ENCODE peak calls at places on chromosomes 16 and 17, in ten cellular contexts. One of them, this sample, is unnamed.

GRCh38 chr17:62708587-62708986 is 81.1 kb downstream of the MRC2 start:
- DNase-seq in stomach: no peak
- DNase-seq in HFFc6: no peak
- DNase-seq in tibial nerve: no peak
- DNase-seq in coronary artery: no peak
- DNase-seq in fibroblast of lung: peak; percentile 30
- DNase-seq in RWPE1: no peak
- DNase-seq in mucosa of descending colon: no peak
- DNase-seq in foreskin fibroblast: no peak
- DNase-seq in AG09319: no peak
- DNase-seq in this sample: no peak

GRCh38 chr17:73549841-73550430 is 94.3 kb downstream of the SDK2 start:
- DNase-seq in mucosa of descending colon: no peak
- DNase-seq in AG09319: no peak
- DNase-seq in tibial nerve: no peak
- DNase-seq in fibroblast of lung: no peak
- DNase-seq in coronary artery: no peak
- DNase-seq in foreskin fibroblast: no peak
- DNase-seq in HFFc6: no peak
- DNase-seq in RWPE1: no peak
- DNase-seq in stomach: no peak
- DNase-seq in this sample: no peak

GRCh38 chr16:28193530-28194423 is 18.0 kb downstream of the XPO6 start:
- DNase-seq in coronary artery: no peak
- DNase-seq in tibial nerve: no peak
- DNase-seq in mucosa of descending colon: no peak
- DNase-seq in AG09319: peak; percentile 82
- DNase-seq in HFFc6: peak; percentile 93
- DNase-seq in foreskin fibroblast: peak; percentile 89
- DNase-seq in fibroblast of lung: peak; percentile 95
- DNase-seq in RWPE1: peak; percentile 76
- DNase-seq in stomach: no peak
- DNase-seq in this sample: peak; percentile 26

GRCh38 chr17:82948081-82948511 is 108.3 kb upstream of the ZNF750 start:
- DNase-seq in tibial nerve: no peak
- DNase-seq in HFFc6: no peak
- DNase-seq in foreskin fibroblast: no peak
- DNase-seq in mucosa of descending colon: no peak
- DNase-seq in fibroblast of lung: no peak
- DNase-seq in AG09319: no peak
- DNase-seq in coronary artery: peak; percentile 47
- DNase-seq in stomach: no peak
- DNase-seq in RWPE1: no peak
- DNase-seq in this sample: no peak

GRCh38 chr17:7042507-7043194 is 1.2 kb downstream of the SLC16A11 start:
- DNase-seq in HFFc6: no peak
- DNase-seq in AG09319: no peak
- DNase-seq in mucosa of descending colon: no peak
- DNase-seq in RWPE1: no peak
- DNase-seq in coronary artery: no peak
- DNase-seq in tibial nerve: no peak
- DNase-seq in stomach: no peak
- DNase-seq in foreskin fibroblast: no peak
- DNase-seq in fibroblast of lung: no peak
- DNase-seq in this sample: no peak

GRCh38 chr17:19274893-19275292 is 37.7 kb downstream of the EPN2 start:
- DNase-seq in mucosa of descending colon: no peak
- DNase-seq in coronary artery: no peak
- DNase-seq in fibroblast of lung: peak; percentile 24
- DNase-seq in stomach: no peak
- DNase-seq in tibial nerve: no peak
- DNase-seq in RWPE1: no peak
- DNase-seq in HFFc6: no peak
- DNase-seq in foreskin fibroblast: no peak
- DNase-seq in AG09319: no peak
- DNase-seq in this sample: no peak

GRCh38 chr16:73610605-73611177 is 562.8 kb upstream of the ZFHX3 start:
- DNase-seq in foreskin fibroblast: no peak
- DNase-seq in coronary artery: no peak
- DNase-seq in stomach: no peak
- DNase-seq in tibial nerve: no peak
- DNase-seq in AG09319: no peak
- DNase-seq in mucosa of descending colon: no peak
- DNase-seq in RWPE1: no peak
- DNase-seq in HFFc6: no peak
- DNase-seq in fibroblast of lung: no peak
- DNase-seq in this sample: no peak

GRCh38 chr16:88731699-88732098 is 25.4 kb downstream of the CTU2 start:
- DNase-seq in HFFc6: no peak
- DNase-seq in stomach: no peak
- DNase-seq in RWPE1: peak; percentile 69
- DNase-seq in fibroblast of lung: no peak
- DNase-seq in tibial nerve: no peak
- DNase-seq in coronary artery: no peak
- DNase-seq in mucosa of descending colon: no peak
- DNase-seq in AG09319: no peak
- DNase-seq in foreskin fibroblast: no peak
- DNase-seq in this sample: no peak

GRCh38 chr17:52419256-52419655 is 260.7 kb upstream of the CA10 start:
- DNase-seq in mucosa of descending colon: no peak
- DNase-seq in tibial nerve: no peak
- DNase-seq in foreskin fibroblast: no peak
- DNase-seq in coronary artery: no peak
- DNase-seq in HFFc6: no peak
- DNase-seq in stomach: peak; percentile 89
- DNase-seq in AG09319: no peak
- DNase-seq in RWPE1: no peak
- DNase-seq in fibroblast of lung: no peak
- DNase-seq in this sample: no peak

GRCh38 chr17:27070836-27071235 is 223.1 kb upstream of the WSB1 start:
- DNase-seq in RWPE1: no peak
- DNase-seq in stomach: no peak
- DNase-seq in mucosa of descending colon: no peak
- DNase-seq in tibial nerve: no peak
- DNase-seq in HFFc6: no peak
- DNase-seq in fibroblast of lung: no peak
- DNase-seq in AG09319: no peak
- DNase-seq in foreskin fibroblast: no peak
- DNase-seq in coronary artery: no peak
- DNase-seq in this sample: no peak

GRCh38 chr16:4005281-4005680 is 111.0 kb downstream of the ADCY9 start:
- DNase-seq in AG09319: no peak
- DNase-seq in coronary artery: no peak
- DNase-seq in tibial nerve: no peak
- DNase-seq in fibroblast of lung: no peak
- DNase-seq in HFFc6: no peak
- DNase-seq in foreskin fibroblast: no peak
- DNase-seq in RWPE1: no peak
- DNase-seq in stomach: no peak
- DNase-seq in mucosa of descending colon: no peak
- DNase-seq in this sample: no peak

GRCh38 chr17:13038931-13039665 is 21.3 kb upstream of the ELAC2 start:
- DNase-seq in stomach: no peak
- DNase-seq in tibial nerve: no peak
- DNase-seq in AG09319: no peak
- DNase-seq in foreskin fibroblast: no peak
- DNase-seq in RWPE1: no peak
- DNase-seq in fibroblast of lung: no peak
- DNase-seq in HFFc6: no peak
- DNase-seq in coronary artery: no peak
- DNase-seq in mucosa of descending colon: no peak
- DNase-seq in this sample: no peak

GRCh38 chr17:13522749-13523148 is 79.0 kb downstream of the HS3ST3A1 start:
- DNase-seq in RWPE1: no peak
- DNase-seq in HFFc6: no peak
- DNase-seq in coronary artery: no peak
- DNase-seq in mucosa of descending colon: no peak
- DNase-seq in tibial nerve: no peak
- DNase-seq in AG09319: no peak
- DNase-seq in stomach: no peak
- DNase-seq in fibroblast of lung: no peak
- DNase-seq in foreskin fibroblast: no peak
- DNase-seq in this sample: no peak

GRCh38 chr16:82735176-82735575 is 108.4 kb downstream of the CDH13 start:
- DNase-seq in fibroblast of lung: peak; percentile 13
- DNase-seq in foreskin fibroblast: no peak
- DNase-seq in HFFc6: no peak
- DNase-seq in tibial nerve: no peak
- DNase-seq in AG09319: no peak
- DNase-seq in coronary artery: no peak
- DNase-seq in RWPE1: no peak
- DNase-seq in stomach: no peak
- DNase-seq in mucosa of descending colon: no peak
- DNase-seq in this sample: no peak

GRCh38 chr16:71214771-71215381 is 15.6 kb downstream of the HYDIN start:
- DNase-seq in tibial nerve: no peak
- DNase-seq in RWPE1: peak; percentile 22
- DNase-seq in coronary artery: no peak
- DNase-seq in AG09319: no peak
- DNase-seq in mucosa of descending colon: no peak
- DNase-seq in foreskin fibroblast: no peak
- DNase-seq in HFFc6: no peak
- DNase-seq in stomach: no peak
- DNase-seq in fibroblast of lung: no peak
- DNase-seq in this sample: no peak
- TF ChIP-seq CTCF in tibial nerve: no peak
- TF ChIP-seq CTCF in RWPE1: no peak
- TF ChIP-seq CTCF in coronary artery: no peak
- TF ChIP-seq CTCF in AG09319: no peak
- TF ChIP-seq CTCF in mucosa of descending colon: no peak
- TF ChIP-seq CTCF in foreskin fibroblast: no peak
- TF ChIP-seq CTCF in HFFc6: peak; percentile 8
- TF ChIP-seq CTCF in stomach: no peak
- TF ChIP-seq CTCF in fibroblast of lung: no peak
- TF ChIP-seq CTCF in this sample: no peak

DNA sequence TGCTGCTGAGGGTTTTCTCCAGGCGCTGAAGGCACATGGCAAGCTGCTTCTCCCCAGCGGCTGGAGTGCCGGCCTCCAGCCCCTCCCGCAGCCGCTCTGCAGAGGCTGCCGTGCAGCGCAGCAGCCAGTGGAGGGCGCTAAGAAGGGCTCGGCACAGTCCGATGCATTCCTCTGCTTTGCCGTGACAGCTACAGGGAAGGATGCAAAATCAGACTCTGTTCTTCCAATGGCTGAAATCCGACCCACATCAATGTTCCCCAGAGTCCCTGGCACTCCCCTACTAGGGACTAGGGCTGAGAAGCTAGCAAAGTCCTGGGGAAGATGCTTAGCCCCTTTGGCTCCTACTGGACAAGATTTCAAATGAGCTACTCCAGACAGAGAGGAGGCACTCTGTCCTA is 19.0 kb downstream of the MED24 start:
- DNase-seq in tibial nerve: no peak
- DNase-seq in AG09319: no peak
- DNase-seq in mucosa of descending colon: no peak
- DNase-seq in stomach: no peak
- DNase-seq in foreskin fibroblast: peak; percentile 55
- DNase-seq in HFFc6: no peak
- DNase-seq in RWPE1: no peak
- DNase-seq in coronary artery: no peak
- DNase-seq in fibroblast of lung: peak; percentile 25
- DNase-seq in this sample: peak; percentile 19
- TF ChIP-seq CTCF in tibial nerve: no peak
- TF ChIP-seq CTCF in AG09319: peak; percentile 73
- TF ChIP-seq CTCF in mucosa of descending colon: peak; percentile 53
- TF ChIP-seq CTCF in stomach: no peak
- TF ChIP-seq CTCF in foreskin fibroblast: peak; percentile 64
- TF ChIP-seq CTCF in HFFc6: peak; percentile 69
- TF ChIP-seq CTCF in RWPE1: peak; percentile 46
- TF ChIP-seq CTCF in coronary artery: no peak
- TF ChIP-seq CTCF in fibroblast of lung: peak; percentile 60
- TF ChIP-seq CTCF in this sample: peak; percentile 27

DNA sequence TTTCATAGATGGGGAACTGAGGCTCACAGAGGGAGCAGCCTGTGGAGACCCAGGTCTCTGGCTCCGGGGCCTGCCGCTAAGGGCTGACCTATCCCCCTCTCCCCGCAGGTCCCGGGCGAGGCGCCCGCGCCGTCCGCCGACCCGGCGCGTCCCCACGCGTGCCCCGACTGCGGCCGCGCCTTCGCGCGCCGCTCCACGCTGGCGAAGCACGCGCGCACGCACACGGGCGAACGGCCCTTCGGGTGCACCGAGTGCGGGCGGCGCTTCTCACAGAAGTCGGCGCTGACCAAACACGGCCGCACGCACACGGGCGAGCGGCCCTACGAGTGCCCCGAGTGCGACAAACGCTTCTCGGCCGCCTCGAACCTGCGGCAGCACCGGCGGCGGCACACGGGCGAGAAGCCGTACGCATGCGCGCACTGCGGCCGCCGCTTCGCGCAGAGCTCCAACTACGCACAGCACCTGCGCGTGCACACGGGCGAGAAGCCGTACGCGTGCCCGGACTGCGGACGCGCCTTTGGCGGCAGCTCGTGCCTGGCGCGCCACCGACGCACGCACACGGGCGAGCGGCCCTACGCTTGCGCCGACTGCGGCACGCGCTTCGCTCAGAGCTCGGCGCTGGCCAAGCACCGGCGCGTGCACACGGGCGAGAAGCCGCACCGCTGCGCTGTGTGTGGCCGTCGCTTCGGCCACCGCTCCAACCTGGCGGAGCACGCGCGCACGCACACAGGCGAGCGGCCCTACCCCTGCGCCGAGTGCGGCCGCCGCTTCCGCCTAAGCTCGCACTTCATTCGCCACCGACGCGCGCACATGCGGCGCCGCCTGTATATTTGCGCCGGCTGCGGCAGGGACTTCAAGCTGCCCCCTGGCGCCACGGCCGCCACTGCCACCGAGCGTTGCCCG is 10.3 kb downstream of the ZNF771 start:
- DNase-seq in fibroblast of lung: peak; percentile 93
- DNase-seq in coronary artery: no peak
- DNase-seq in mucosa of descending colon: peak; percentile 87
- DNase-seq in tibial nerve: no peak
- DNase-seq in AG09319: peak; percentile 69
- DNase-seq in foreskin fibroblast: peak; percentile 93
- DNase-seq in stomach: peak; percentile 90
- DNase-seq in HFFc6: peak; percentile 71
- DNase-seq in RWPE1: peak; percentile 80
- DNase-seq in this sample: peak; percentile 89
- TF ChIP-seq CTCF in fibroblast of lung: no peak
- TF ChIP-seq CTCF in coronary artery: no peak
- TF ChIP-seq CTCF in mucosa of descending colon: no peak
- TF ChIP-seq CTCF in tibial nerve: peak; percentile 42
- TF ChIP-seq CTCF in AG09319: no peak
- TF ChIP-seq CTCF in foreskin fibroblast: no peak
- TF ChIP-seq CTCF in stomach: no peak
- TF ChIP-seq CTCF in HFFc6: no peak
- TF ChIP-seq CTCF in RWPE1: no peak
- TF ChIP-seq CTCF in this sample: no peak

DNA sequence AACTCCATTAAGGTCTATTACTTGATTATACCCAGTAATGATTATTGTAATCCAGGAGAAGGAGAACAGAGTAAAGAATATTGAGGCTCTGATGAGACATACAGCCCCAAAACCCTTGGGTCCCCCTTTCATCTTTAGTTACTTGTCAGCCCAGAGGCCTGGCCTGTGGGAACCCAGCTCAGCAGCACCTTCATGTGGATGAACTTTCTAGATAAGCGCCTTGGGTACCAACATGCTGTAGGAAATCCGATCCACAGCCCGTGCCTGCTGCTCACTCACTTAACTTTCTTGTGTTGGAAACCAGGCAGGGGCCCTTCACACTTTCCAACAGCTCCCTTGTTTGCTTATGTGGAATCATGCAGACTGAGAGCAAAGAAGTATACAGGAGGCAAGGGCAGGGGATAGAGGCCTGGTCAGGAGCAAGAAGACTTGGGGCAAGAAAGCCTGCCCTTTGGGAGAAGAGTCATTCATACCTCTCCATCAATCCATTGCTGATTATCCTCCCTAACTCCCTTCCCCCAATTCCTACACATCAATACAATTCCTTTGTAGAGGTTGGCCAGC is 64.0 kb upstream of the SOX9 start:
- DNase-seq in RWPE1: no peak
- DNase-seq in HFFc6: no peak
- DNase-seq in fibroblast of lung: no peak
- DNase-seq in coronary artery: no peak
- DNase-seq in AG09319: no peak
- DNase-seq in stomach: no peak
- DNase-seq in mucosa of descending colon: no peak
- DNase-seq in tibial nerve: no peak
- DNase-seq in foreskin fibroblast: no peak
- DNase-seq in this sample: no peak
- TF ChIP-seq CTCF in RWPE1: no peak
- TF ChIP-seq CTCF in HFFc6: no peak
- TF ChIP-seq CTCF in fibroblast of lung: no peak
- TF ChIP-seq CTCF in coronary artery: no peak
- TF ChIP-seq CTCF in AG09319: no peak
- TF ChIP-seq CTCF in stomach: no peak
- TF ChIP-seq CTCF in mucosa of descending colon: no peak
- TF ChIP-seq CTCF in tibial nerve: no peak
- TF ChIP-seq CTCF in foreskin fibroblast: no peak
- TF ChIP-seq CTCF in this sample: no peak